ENCODE peak calls at places on chromosomes 6 and 20, in ten cellular contexts. F is mesendoderm; W is activated CD8-positive, alpha-beta memory T cell treated with anti-CD3 and anti-CD28 coated beads for 1 hour; D is GM04503; N is SW 1271; B is activated CD4-positive, alpha-beta T cell treated with anti-CD3 and anti-CD28 coated beads for 1 hour; U is stromal cell of bone marrow; M is NCI-H2171; L is MM.1S; K is pulmonary artery endothelial cell. C is an unnamed sample.

GRCh38 chr6:149888659-149889058 is 9.3 kb downstream of the RAET1E start:
- DNase-seq in D (no peak), M (no peak), W (no peak), U (no peak), B (no peak), N (no peak), K (no peak), L (no peak), F (no peak), C (no peak)

GRCh38 chr6:144931172-144932035 is 646.3 kb downstream of the UTRN start:
- DNase-seq in U (no peak), D (no peak), K (no peak), N (peak), M (peak), W (no peak), L (peak), F (peak), B (no peak), C (no peak)

GRCh38 chr6:139161169-139161568 is 26.3 kb downstream of the HECA start:
- DNase-seq in W (peak), B (peak), L (no peak), U (peak), K (no peak), M (no peak), F (no peak), N (no peak), D (no peak), C (no peak)

GRCh38 chr6:118574051-118574865 is 26.2 kb downstream of the PLN start:
- DNase-seq in M (peak), K (no peak), W (no peak), B (no peak), F (peak), U (no peak), L (no peak), N (no peak), D (no peak), C (no peak)

GRCh38 chr6:141874930-141875602 is 257.7 kb upstream of the GJE1 start:
- DNase-seq in K (no peak), L (no peak), U (peak), F (no peak), D (peak), N (no peak), W (no peak), M (no peak), B (no peak), C (no peak)

GRCh38 chr20:38730989-38731737 is 6.9 kb downstream of the SLC32A1 start:
- DNase-seq in L (peak), W (peak), D (no peak), N (peak), F (peak), U (no peak), B (peak), K (no peak), M (peak), C (no peak)

GRCh38 chr6:141726158-141726557 is 406.6 kb upstream of the GJE1 start:
- DNase-seq in W (no peak), D (no peak), U (no peak), M (no peak), F (peak), L (no peak), B (no peak), K (no peak), N (no peak), C (no peak)

GRCh38 chr6:169070506-169071176 is 183.0 kb downstream of the THBS2 start:
- DNase-seq in N (peak), U (peak), K (no peak), F (peak), D (peak), L (no peak), W (no peak), B (no peak), M (no peak), C (no peak)

GRCh38 chr6:142359271-142359960 is 57.6 kb downstream of the ADGRG6 start:
- DNase-seq in N (no peak), W (no peak), D (no peak), L (no peak), K (no peak), F (no peak), M (no peak), U (no peak), B (no peak), C (no peak)

GRCh38 chr20:53030061-53030460 is 57.9 kb downstream of the TSHZ2 start:
- DNase-seq in D (no peak), K (no peak), M (no peak), W (no peak), N (no peak), F (no peak), B (no peak), U (no peak), L (peak), C (no peak)

GRCh38 chr6:14765106-14765505 is 480.8 kb upstream of the JARID2 start:
- DNase-seq in F (no peak), L (no peak), U (no peak), B (no peak), M (no peak), N (no peak), D (no peak), K (no peak), W (no peak), C (no peak)

C was measured in GM18507.